ENCODE peak calls at places on chromosomes 1 and 21, in seven cellular contexts. B is SK-N-SH, U is fibroblast of lung, E is PC-3, W is PC-9, V is breast epithelium, C is transverse colon. R is an unnamed sample.

GRCh38 chr1:32055426-32055825 is 17.3 kb upstream of the TMEM39B start:
- DNase-seq in V (no peak), C (no peak), B (no peak), E (no peak), W (no peak), U (no peak), R (no peak)

GRCh38 chr21:32813265-32813903 is 41.8 kb upstream of the PAXBP1 start:
- DNase-seq in U (no peak), B (no peak), E (no peak), W (no peak), C (no peak), V (no peak), R (no peak)

GRCh38 chr1:51433972-51434510 is 85.0 kb downstream of the EPS15 start:
- DNase-seq in W (no peak), C (no peak), B (no peak), E (no peak), V (no peak), U (no peak), R (no peak)

GRCh38 chr1:108038837-108039236 is 73.9 kb upstream of the VAV3 start:
- DNase-seq in C (no peak), B (no peak), W (no peak), V (no peak), U (no peak), E (no peak), R (no peak)

GRCh38 chr1:17280436-17280835 is 27.6 kb upstream of the PADI4 start:
- DNase-seq in W (no peak), C (no peak), B (no peak), V (peak), U (no peak), E (no peak), R (no peak)

GRCh38 chr1:58618303-58618702 is 41.3 kb upstream of the TACSTD2 start:
- DNase-seq in W (peak), E (peak), B (no peak), V (peak), U (peak), C (peak), R (no peak)

GRCh38 chr1:19003371-19004290 is 47.2 kb upstream of the IFFO2 start:
- DNase-seq in U (peak), E (no peak), B (no peak), W (no peak), V (no peak), C (no peak), R (no peak)

GRCh38 chr21:41921089-41921819 is 32.6 kb downstream of the C2CD2 start:
- DNase-seq in E (no peak), U (no peak), C (no peak), V (no peak), W (no peak), B (no peak), R (no peak)

GRCh38 chr1:101239095-101240040 is 2.5 kb downstream of the S1PR1 start:
- DNase-seq in C (no peak), E (no peak), B (no peak), U (peak), V (no peak), W (no peak), R (no peak)

GRCh38 chr1:101004666-101005065 is 20.9 kb downstream of the DPH5 start:
- DNase-seq in E (no peak), W (no peak), C (no peak), U (peak), B (no peak), V (no peak), R (no peak)

GRCh38 chr1:228457396-228458176 is 29.6 kb upstream of the RNF187 start:
- DNase-seq in C (peak), B (peak), V (peak), W (peak), U (peak), E (peak), R (peak)
- H3K4me3 ChIP-seq in C (peak), B (peak), V (peak), W (peak), U (peak), E (peak), R (peak)

GRCh38 chr1:155859881-155860841 is 794 bp downstream of the SYT11 start:
- DNase-seq in U (peak), W (no peak), B (peak), V (no peak), E (no peak), C (peak), R (peak)
- H3K27ac ChIP-seq in U (peak), W (no peak), B (peak), V (peak), E (no peak), C (peak), R (peak)

GRCh38 chr1:153661111-153661708 is 2.7 kb downstream of the SNAPIN start:
- DNase-seq in U (no peak), C (no peak), B (no peak), V (no peak), W (no peak), E (no peak), R (no peak)

GRCh38 chr1:153659175-153659534 is 652 bp downstream of the SNAPIN start:
- DNase-seq in E (no peak), V (no peak), B (no peak), C (no peak), W (no peak), U (no peak), R (no peak)

GRCh38 chr1:153659656-153660055 is 1.2 kb downstream of the SNAPIN start:
- DNase-seq in U (no peak), B (no peak), C (no peak), W (no peak), V (no peak), E (no peak), R (no peak)

GRCh38 chr1:153655333-153655732 is 3.2 kb upstream of the SNAPIN start:
- DNase-seq in V (no peak), C (no peak), B (no peak), E (no peak), U (no peak), W (no peak), R (no peak)

GRCh38 chr1:153658400-153659174 is at the start of gene SNAPIN:
- DNase-seq in U (peak), E (peak), V (peak), B (peak), W (peak), C (peak), R (peak)
- TF ChIP-seq CTCF in U (peak), E (no peak), V (no peak), B (peak), W (peak), C (peak), R (peak)

GRCh38 chr21:26169611-26170470 is 729 bp downstream of the APP start:
- DNase-seq in C (peak), B (peak), W (peak), V (peak), E (peak), U (peak), R (peak)
- H3K4me3 ChIP-seq in C (peak), B (peak), W (peak), V (peak), E (peak), U (peak), R (peak)

DNA sequence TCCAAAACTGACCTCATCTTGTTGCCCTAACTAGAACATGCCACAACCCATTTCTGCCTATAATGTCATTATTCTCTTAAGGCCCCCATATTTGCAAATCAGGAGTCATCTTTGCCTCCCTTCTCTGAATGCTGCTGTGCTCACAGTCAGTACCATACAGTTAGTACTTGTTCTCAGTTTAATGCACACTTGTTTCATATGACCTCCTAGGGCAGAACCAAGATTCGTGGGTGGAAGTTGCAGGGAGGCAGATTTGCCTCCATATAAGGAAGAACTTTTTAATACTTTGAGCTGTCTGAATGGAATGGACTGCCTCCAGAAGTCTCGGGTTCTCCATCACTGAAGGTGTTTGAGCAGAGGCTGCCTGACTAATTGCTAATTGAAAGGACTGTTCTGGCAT is 9.2 kb downstream of the CAP1 start:
- DNase-seq in B (no peak), V (no peak), W (peak), U (no peak), E (no peak), C (no peak), R (no peak)
- H3K27ac ChIP-seq in B (no peak), V (peak), W (no peak), U (no peak), E (no peak), C (peak), R (no peak)

GRCh38 chr1:68112835-68113243 is 62.4 kb upstream of the DIRAS3 start:
- DNase-seq in V (no peak), B (no peak), E (peak), U (peak), C (no peak), W (peak), R (no peak)

GRCh38 chr1:68107771-68108170 is 57.3 kb upstream of the DIRAS3 start:
- DNase-seq in E (peak), V (no peak), C (no peak), U (peak), B (no peak), W (peak), R (no peak)

GRCh38 chr1:68113961-68114360 is 63.5 kb upstream of the DIRAS3 start:
- DNase-seq in W (no peak), C (no peak), E (no peak), V (no peak), B (no peak), U (no peak), R (no peak)

GRCh38 chr1:68115308-68115707 is 64.9 kb upstream of the DIRAS3 start:
- DNase-seq in U (no peak), C (no peak), B (no peak), W (peak), V (no peak), E (no peak), R (no peak)

DNA sequence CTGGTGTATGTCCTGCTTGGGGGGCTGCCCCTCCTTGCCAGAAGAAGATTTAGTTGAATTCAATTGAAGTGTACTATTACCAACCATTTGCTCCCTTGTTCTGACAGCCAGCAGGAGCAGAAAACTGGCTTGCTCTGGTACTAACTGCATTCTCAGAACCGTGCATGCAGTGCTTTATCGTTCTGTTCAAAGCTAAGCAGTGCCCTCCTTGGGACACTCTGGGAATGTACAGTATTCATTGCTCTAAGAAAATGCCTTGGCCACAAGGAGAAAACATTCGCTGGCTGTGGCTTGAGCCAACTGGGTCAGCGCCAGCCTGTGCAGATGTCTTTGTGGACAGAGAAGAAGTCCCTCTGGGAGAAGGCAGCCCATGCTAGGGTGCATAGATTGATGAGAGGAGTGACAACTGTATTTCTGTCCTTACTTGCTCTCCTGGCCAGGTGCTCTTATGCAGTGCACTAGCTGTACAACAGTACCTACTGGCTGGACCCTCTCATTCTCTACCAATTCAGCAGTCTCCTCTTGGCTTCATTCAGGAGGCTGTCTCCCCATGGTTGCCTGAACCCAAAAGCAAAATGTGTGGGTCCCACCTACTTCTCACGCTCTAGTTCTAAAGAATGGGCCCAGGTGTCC is 61.5 kb upstream of the DIRAS3 start:
- DNase-seq in E (peak), B (peak), U (peak), V (peak), C (peak), W (peak), R (peak)
- TF ChIP-seq CTCF in E (peak), B (peak), U (peak), V (peak), C (peak), W (peak), R (peak)

GRCh38 chr1:203323587-203323986 is 18.3 kb downstream of the BTG2 start:
- DNase-seq in B (no peak), V (no peak), E (no peak), W (no peak), C (no peak), U (no peak), R (no peak)

GRCh38 chr1:203325004-203325417 is 19.7 kb downstream of the BTG2 start:
- DNase-seq in U (no peak), V (no peak), B (no peak), W (no peak), E (no peak), C (peak), R (peak)

GRCh38 chr1:203324103-203325003 is 19.0 kb downstream of the BTG2 start:
- DNase-seq in W (no peak), V (no peak), B (no peak), U (no peak), C (peak), E (no peak), R (no peak)

GRCh38 chr1:203326830-203327683 is 21.7 kb downstream of the BTG2 start:
- DNase-seq in V (peak), C (peak), E (peak), U (peak), B (peak), W (peak), R (peak)

DNA sequence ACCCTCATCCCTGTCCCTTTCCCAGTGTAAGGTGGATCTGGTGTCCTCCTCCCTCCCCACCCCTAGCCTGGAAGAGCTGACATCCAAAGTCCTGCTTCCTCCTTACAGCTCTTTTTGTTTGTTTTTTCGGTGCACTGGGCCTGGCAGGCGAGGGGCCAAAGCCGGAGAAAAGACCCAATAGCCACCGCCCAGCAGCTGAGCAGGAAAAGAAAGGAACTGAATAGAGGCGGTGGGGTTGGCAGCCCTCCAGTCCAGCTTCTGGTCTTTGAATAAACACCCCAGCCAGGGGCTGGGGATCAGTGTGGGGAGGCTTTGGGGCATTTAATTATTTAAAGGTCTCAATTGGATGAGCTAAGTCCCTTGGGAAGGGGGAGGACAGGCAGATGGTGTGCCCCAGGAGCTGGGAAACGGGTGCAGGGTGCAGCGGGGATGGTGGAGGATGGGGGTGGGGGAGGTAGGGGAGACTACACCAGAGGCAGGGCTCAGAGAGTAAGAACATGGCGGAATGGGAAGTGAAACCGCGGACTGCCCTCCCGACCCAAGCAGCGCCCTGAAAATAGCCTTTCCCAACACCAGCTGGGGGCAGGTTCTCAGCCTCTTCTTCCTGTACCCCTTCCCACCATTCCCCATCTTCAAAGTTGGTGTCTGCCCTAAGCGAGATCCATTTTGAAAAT is 20.2 kb downstream of the BTG2 start:
- DNase-seq in U (no peak), C (peak), E (no peak), W (no peak), B (no peak), V (peak), R (peak)
- H3K4me3 ChIP-seq in U (no peak), C (no peak), E (no peak), W (no peak), B (no peak), V (no peak), R (peak)

R was measured in WERI-Rb-1.